ENCODE peak calls at places on chromosomes 3 and 15, in nine cellular contexts. U is activated CD4-positive, alpha-beta T cell treated with anti-CD3 and anti-CD28 coated beads for 24 hours; Q is stimulated activated CD4-positive, alpha-beta T cell treated with anti-CD3 and anti-CD28 coated beads, TNF-alpha, amount 100 ng/mL, for 4 hours; R is left colon; Z is HepG2; I is foreskin keratinocyte; C is lower lobe of right lung; G is anterior cingulate cortex; D is AG08396. B is an unnamed sample.

GRCh38 chr3:10602769-10603768 is 97.7 kb upstream of the ATP2B2 start:
- DNase-seq in U (peak), D (no peak), Z (no peak), I (no peak), C (no peak), G (no peak), R (no peak), Q (peak), B (no peak)

GRCh38 chr3:159857840-159858239 is 130.8 kb upstream of the IL12A start:
- DNase-seq in Q (no peak), C (no peak), D (no peak), G (no peak), I (no peak), U (no peak), Z (no peak), R (no peak), B (no peak)

GRCh38 chr15:22951381-22952280 is 28.5 kb downstream of the CYFIP1 start:
- DNase-seq in Z (no peak), G (no peak), R (no peak), D (peak), I (no peak), Q (no peak), U (no peak), C (no peak), B (no peak)

GRCh38 chr3:184236033-184236410 is 6.6 kb downstream of the VWA5B2 start:
- DNase-seq in Q (no peak), R (no peak), D (peak), I (no peak), U (no peak), G (no peak), Z (no peak), C (no peak), B (no peak)

GRCh38 chr3:129845956-129846355 is 47.6 kb downstream of the TMCC1 start:
- DNase-seq in I (no peak), R (no peak), Q (no peak), G (no peak), Z (no peak), U (no peak), D (no peak), C (no peak), B (no peak)

GRCh38 chr15:101641134-101641764 is 10.9 kb downstream of the TM2D3 start:
- DNase-seq in Z (peak), D (peak), I (peak), C (peak), R (peak), U (peak), Q (peak), G (peak), B (peak)

GRCh38 chr3:17302774-17303173 is 418.0 kb downstream of the PLCL2 start:
- DNase-seq in Z (no peak), G (no peak), U (no peak), I (no peak), R (no peak), D (peak), Q (no peak), C (no peak), B (no peak)

GRCh38 chr3:23810342-23811116 is 4.8 kb downstream of the UBE2E1 start:
- DNase-seq in Q (no peak), R (peak), I (no peak), D (peak), U (no peak), Z (peak), C (peak), G (peak), B (peak)

GRCh38 chr3:44272191-44272590 is 30.5 kb downstream of the TOPAZ1 start:
- DNase-seq in R (no peak), U (no peak), Q (no peak), I (no peak), G (no peak), C (no peak), D (no peak), Z (no peak), B (no peak)

B was measured in substantia nigra.